ENCODE peak calls at places on chromosome 1, in eight cellular contexts. One of them, this sample, is unnamed.

GRCh38 chr1:169513208-169513607 is 27.5 kb upstream of the SLC19A2 start:
- DNase-seq in bronchial epithelial cell: peak
- DNase-seq in stomach: no peak
- DNase-seq in CD8-positive, alpha-beta T cell: no peak
- DNase-seq in brain microvascular endothelial cell: no peak
- DNase-seq in CD14-positive monocyte: no peak
- DNase-seq in endothelial cell: no peak
- DNase-seq in pancreas: no peak
- DNase-seq in this sample: no peak

GRCh38 chr1:67570473-67571143 is 114.4 kb upstream of the GADD45A start:
- DNase-seq in stomach: no peak
- DNase-seq in bronchial epithelial cell: peak
- DNase-seq in pancreas: peak
- DNase-seq in brain microvascular endothelial cell: peak
- DNase-seq in CD8-positive, alpha-beta T cell: no peak
- DNase-seq in CD14-positive monocyte: no peak
- DNase-seq in endothelial cell: no peak
- DNase-seq in this sample: peak

GRCh38 chr1:153260980-153261792 is 1.7 kb downstream of the LORICRIN start:
- DNase-seq in endothelial cell: peak
- DNase-seq in CD8-positive, alpha-beta T cell: peak
- DNase-seq in brain microvascular endothelial cell: peak
- DNase-seq in pancreas: peak
- DNase-seq in CD14-positive monocyte: no peak
- DNase-seq in bronchial epithelial cell: no peak
- DNase-seq in stomach: no peak
- DNase-seq in this sample: no peak

GRCh38 chr1:185654199-185654951 is 79.8 kb upstream of the HMCN1 start:
- DNase-seq in CD14-positive monocyte: no peak
- DNase-seq in pancreas: no peak
- DNase-seq in endothelial cell: no peak
- DNase-seq in CD8-positive, alpha-beta T cell: no peak
- DNase-seq in brain microvascular endothelial cell: peak
- DNase-seq in bronchial epithelial cell: peak
- DNase-seq in stomach: no peak
- DNase-seq in this sample: no peak

GRCh38 chr1:27528701-27529637 is 39.0 kb upstream of the WASF2 start:
- DNase-seq in endothelial cell: no peak
- DNase-seq in brain microvascular endothelial cell: no peak
- DNase-seq in CD14-positive monocyte: no peak
- DNase-seq in pancreas: peak
- DNase-seq in stomach: no peak
- DNase-seq in bronchial epithelial cell: peak
- DNase-seq in CD8-positive, alpha-beta T cell: no peak
- DNase-seq in this sample: no peak

GRCh38 chr1:89198081-89198480 is 661 bp downstream of the GBP4 start:
- DNase-seq in CD8-positive, alpha-beta T cell: no peak
- DNase-seq in endothelial cell: no peak
- DNase-seq in CD14-positive monocyte: no peak
- DNase-seq in pancreas: no peak
- DNase-seq in brain microvascular endothelial cell: no peak
- DNase-seq in bronchial epithelial cell: no peak
- DNase-seq in stomach: no peak
- DNase-seq in this sample: no peak

GRCh38 chr1:5994713-5995621 is 2.7 kb upstream of the NPHP4 start:
- DNase-seq in CD8-positive, alpha-beta T cell: peak
- DNase-seq in CD14-positive monocyte: peak
- DNase-seq in stomach: no peak
- DNase-seq in endothelial cell: no peak
- DNase-seq in brain microvascular endothelial cell: no peak
- DNase-seq in pancreas: no peak
- DNase-seq in bronchial epithelial cell: no peak
- DNase-seq in this sample: peak

GRCh38 chr1:223482766-223483165 is 89.6 kb downstream of the CCDC185 start:
- DNase-seq in endothelial cell: no peak
- DNase-seq in stomach: no peak
- DNase-seq in brain microvascular endothelial cell: no peak
- DNase-seq in bronchial epithelial cell: peak
- DNase-seq in pancreas: no peak
- DNase-seq in CD14-positive monocyte: no peak
- DNase-seq in CD8-positive, alpha-beta T cell: no peak
- DNase-seq in this sample: no peak

GRCh38 chr1:221294244-221294643 is 415.0 kb downstream of the HLX start:
- DNase-seq in CD14-positive monocyte: no peak
- DNase-seq in stomach: no peak
- DNase-seq in CD8-positive, alpha-beta T cell: no peak
- DNase-seq in endothelial cell: no peak
- DNase-seq in bronchial epithelial cell: peak
- DNase-seq in brain microvascular endothelial cell: no peak
- DNase-seq in pancreas: no peak
- DNase-seq in this sample: no peak

GRCh38 chr1:48611841-48612240 is 139.8 kb upstream of the SPATA6 start:
- DNase-seq in pancreas: no peak
- DNase-seq in stomach: no peak
- DNase-seq in CD8-positive, alpha-beta T cell: no peak
- DNase-seq in bronchial epithelial cell: no peak
- DNase-seq in brain microvascular endothelial cell: no peak
- DNase-seq in CD14-positive monocyte: no peak
- DNase-seq in endothelial cell: no peak
- DNase-seq in this sample: no peak

GRCh38 chr1:35298464-35298863 is 30.0 kb downstream of the ZMYM4 start:
- DNase-seq in bronchial epithelial cell: peak
- DNase-seq in CD14-positive monocyte: no peak
- DNase-seq in pancreas: peak
- DNase-seq in CD8-positive, alpha-beta T cell: peak
- DNase-seq in brain microvascular endothelial cell: peak
- DNase-seq in endothelial cell: peak
- DNase-seq in stomach: peak
- DNase-seq in this sample: no peak

GRCh38 chr1:117093870-117094621 is 27.5 kb downstream of the TRIM45 start:
- DNase-seq in endothelial cell: peak
- DNase-seq in CD8-positive, alpha-beta T cell: peak
- DNase-seq in stomach: no peak
- DNase-seq in pancreas: no peak
- DNase-seq in CD14-positive monocyte: no peak
- DNase-seq in bronchial epithelial cell: peak
- DNase-seq in brain microvascular endothelial cell: peak
- DNase-seq in this sample: no peak

GRCh38 chr1:36133484-36133883 is 8.5 kb upstream of the COL8A2 start:
- DNase-seq in pancreas: peak
- DNase-seq in CD14-positive monocyte: peak
- DNase-seq in bronchial epithelial cell: peak
- DNase-seq in brain microvascular endothelial cell: peak
- DNase-seq in stomach: peak
- DNase-seq in endothelial cell: no peak
- DNase-seq in CD8-positive, alpha-beta T cell: no peak
- DNase-seq in this sample: peak

GRCh38 chr1:205523891-205524793 is 19.7 kb downstream of the CDK18 start:
- DNase-seq in pancreas: peak
- DNase-seq in CD14-positive monocyte: peak
- DNase-seq in CD8-positive, alpha-beta T cell: peak
- DNase-seq in stomach: peak
- DNase-seq in bronchial epithelial cell: peak
- DNase-seq in brain microvascular endothelial cell: peak
- DNase-seq in endothelial cell: peak
- DNase-seq in this sample: no peak

GRCh38 chr1:93848352-93848883 is 30.6 kb downstream of the DNTTIP2 start:
- DNase-seq in brain microvascular endothelial cell: no peak
- DNase-seq in stomach: no peak
- DNase-seq in CD14-positive monocyte: no peak
- DNase-seq in endothelial cell: no peak
- DNase-seq in pancreas: no peak
- DNase-seq in bronchial epithelial cell: no peak
- DNase-seq in CD8-positive, alpha-beta T cell: no peak
- DNase-seq in this sample: no peak

GRCh38 chr1:173868266-173869107 is at the start of gene ZBTB37:
- DNase-seq in stomach: peak
- DNase-seq in endothelial cell: peak
- DNase-seq in brain microvascular endothelial cell: peak
- DNase-seq in CD8-positive, alpha-beta T cell: peak
- DNase-seq in bronchial epithelial cell: peak
- DNase-seq in pancreas: peak
- DNase-seq in CD14-positive monocyte: no peak
- DNase-seq in this sample: peak

GRCh38 chr1:235702412-235702811 is 52.8 kb upstream of the GNG4 start:
- DNase-seq in CD8-positive, alpha-beta T cell: no peak
- DNase-seq in bronchial epithelial cell: no peak
- DNase-seq in brain microvascular endothelial cell: no peak
- DNase-seq in endothelial cell: no peak
- DNase-seq in pancreas: no peak
- DNase-seq in CD14-positive monocyte: no peak
- DNase-seq in stomach: no peak
- DNase-seq in this sample: no peak

GRCh38 chr1:154883919-154884867 is 14.1 kb upstream of the KCNN3 start:
- DNase-seq in brain microvascular endothelial cell: no peak
- DNase-seq in stomach: peak
- DNase-seq in CD8-positive, alpha-beta T cell: no peak
- DNase-seq in CD14-positive monocyte: no peak
- DNase-seq in endothelial cell: no peak
- DNase-seq in pancreas: no peak
- DNase-seq in bronchial epithelial cell: no peak
- DNase-seq in this sample: no peak

GRCh38 chr1:151934048-151934493 is 24.8 kb upstream of the THEM4 start:
- DNase-seq in endothelial cell: peak
- DNase-seq in pancreas: no peak
- DNase-seq in stomach: peak
- DNase-seq in CD8-positive, alpha-beta T cell: peak
- DNase-seq in bronchial epithelial cell: peak
- DNase-seq in CD14-positive monocyte: no peak
- DNase-seq in brain microvascular endothelial cell: peak
- DNase-seq in this sample: no peak

GRCh38 chr1:208461680-208462079 is 217.5 kb upstream of the PLXNA2 start:
- DNase-seq in stomach: no peak
- DNase-seq in endothelial cell: no peak
- DNase-seq in CD14-positive monocyte: no peak
- DNase-seq in bronchial epithelial cell: peak
- DNase-seq in brain microvascular endothelial cell: no peak
- DNase-seq in pancreas: no peak
- DNase-seq in CD8-positive, alpha-beta T cell: no peak
- DNase-seq in this sample: no peak
- TF ChIP-seq CTCF in stomach: no peak
- TF ChIP-seq CTCF in endothelial cell: peak
- TF ChIP-seq CTCF in CD14-positive monocyte: peak
- TF ChIP-seq CTCF in bronchial epithelial cell: peak
- TF ChIP-seq CTCF in brain microvascular endothelial cell: no peak
- TF ChIP-seq CTCF in pancreas: no peak
- TF ChIP-seq CTCF in CD8-positive, alpha-beta T cell: no peak
- TF ChIP-seq CTCF in this sample: no peak

GRCh38 chr1:199546323-199546722 is 481.2 kb upstream of the NR5A2 start:
- DNase-seq in pancreas: no peak
- DNase-seq in CD14-positive monocyte: no peak
- DNase-seq in endothelial cell: no peak
- DNase-seq in stomach: no peak
- DNase-seq in brain microvascular endothelial cell: peak
- DNase-seq in CD8-positive, alpha-beta T cell: no peak
- DNase-seq in bronchial epithelial cell: peak
- DNase-seq in this sample: no peak

GRCh38 chr1:199550384-199551067 is 477.0 kb upstream of the NR5A2 start:
- DNase-seq in CD14-positive monocyte: no peak
- DNase-seq in bronchial epithelial cell: no peak
- DNase-seq in pancreas: no peak
- DNase-seq in endothelial cell: no peak
- DNase-seq in CD8-positive, alpha-beta T cell: no peak
- DNase-seq in stomach: no peak
- DNase-seq in brain microvascular endothelial cell: peak
- DNase-seq in this sample: no peak

GRCh38 chr1:199549424-199549823 is 478.1 kb upstream of the NR5A2 start:
- DNase-seq in pancreas: no peak
- DNase-seq in CD14-positive monocyte: no peak
- DNase-seq in bronchial epithelial cell: no peak
- DNase-seq in CD8-positive, alpha-beta T cell: no peak
- DNase-seq in brain microvascular endothelial cell: peak
- DNase-seq in endothelial cell: no peak
- DNase-seq in stomach: no peak
- DNase-seq in this sample: no peak

DNA sequence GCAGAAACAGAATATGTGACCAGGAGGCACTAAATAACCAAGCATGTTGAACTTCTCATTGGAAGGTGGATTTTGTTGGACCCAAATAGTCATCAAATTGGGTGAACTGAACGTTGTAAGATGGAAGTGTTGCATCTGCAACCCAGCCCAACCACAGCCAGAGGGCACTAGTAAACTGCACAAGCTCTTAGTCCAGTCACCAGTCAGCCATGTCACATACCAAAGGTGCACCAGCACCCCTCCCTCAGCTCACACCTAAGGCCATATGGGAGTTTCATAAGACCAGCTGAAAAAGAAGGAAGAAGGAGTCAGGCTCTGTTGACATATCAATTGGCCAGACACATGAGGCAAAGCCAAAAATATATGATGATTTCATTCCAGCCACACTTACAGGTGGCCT is 481.7 kb upstream of the NR5A2 start:
- DNase-seq in brain microvascular endothelial cell: no peak
- DNase-seq in CD8-positive, alpha-beta T cell: no peak
- DNase-seq in CD14-positive monocyte: no peak
- DNase-seq in endothelial cell: no peak
- DNase-seq in stomach: no peak
- DNase-seq in pancreas: no peak
- DNase-seq in bronchial epithelial cell: peak
- DNase-seq in this sample: no peak
- TF ChIP-seq CTCF in brain microvascular endothelial cell: peak
- TF ChIP-seq CTCF in CD8-positive, alpha-beta T cell: no peak
- TF ChIP-seq CTCF in CD14-positive monocyte: no peak
- TF ChIP-seq CTCF in endothelial cell: no peak
- TF ChIP-seq CTCF in stomach: no peak
- TF ChIP-seq CTCF in pancreas: no peak
- TF ChIP-seq CTCF in bronchial epithelial cell: peak
- TF ChIP-seq CTCF in this sample: peak

DNA sequence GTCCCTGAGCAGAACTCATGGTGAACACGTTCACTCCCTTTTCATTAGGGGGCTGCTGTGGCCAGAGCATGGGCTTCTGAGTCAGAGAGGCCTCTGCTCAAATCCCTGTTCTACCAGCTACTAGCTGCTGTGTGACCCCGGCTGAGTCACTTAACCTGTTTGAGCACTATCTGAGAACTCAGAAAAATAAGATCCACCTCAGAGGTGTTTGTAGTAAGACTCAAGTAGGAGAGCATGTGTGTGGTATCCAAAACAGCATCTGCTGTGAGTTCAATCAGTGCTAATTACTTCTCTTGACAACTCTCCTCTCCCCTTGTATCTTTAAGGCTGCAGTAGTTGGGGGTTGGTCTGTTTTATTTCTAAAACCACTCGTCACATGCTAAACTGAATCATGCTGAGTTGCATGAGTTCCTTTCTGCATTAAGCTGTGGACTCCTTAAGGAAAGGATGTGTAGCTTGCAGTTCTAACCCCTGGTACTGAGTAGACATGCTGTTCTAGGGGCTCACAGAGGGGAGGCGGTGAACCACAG is 39.7 kb upstream of the JUN start:
- DNase-seq in endothelial cell: no peak
- DNase-seq in brain microvascular endothelial cell: peak
- DNase-seq in CD14-positive monocyte: peak
- DNase-seq in CD8-positive, alpha-beta T cell: no peak
- DNase-seq in bronchial epithelial cell: peak
- DNase-seq in stomach: peak
- DNase-seq in pancreas: no peak
- DNase-seq in this sample: peak
- TF ChIP-seq CTCF in endothelial cell: no peak
- TF ChIP-seq CTCF in brain microvascular endothelial cell: no peak
- TF ChIP-seq CTCF in CD14-positive monocyte: no peak
- TF ChIP-seq CTCF in CD8-positive, alpha-beta T cell: no peak
- TF ChIP-seq CTCF in bronchial epithelial cell: no peak
- TF ChIP-seq CTCF in stomach: no peak
- TF ChIP-seq CTCF in pancreas: no peak
- TF ChIP-seq CTCF in this sample: no peak

GRCh38 chr1:21904475-21904724 is 32.7 kb downstream of the HSPG2 start:
- DNase-seq in brain microvascular endothelial cell: no peak
- DNase-seq in endothelial cell: no peak
- DNase-seq in bronchial epithelial cell: peak
- DNase-seq in CD14-positive monocyte: no peak
- DNase-seq in pancreas: no peak
- DNase-seq in CD8-positive, alpha-beta T cell: no peak
- DNase-seq in stomach: no peak
- DNase-seq in this sample: peak
- TF ChIP-seq CTCF in brain microvascular endothelial cell: no peak
- TF ChIP-seq CTCF in endothelial cell: no peak
- TF ChIP-seq CTCF in bronchial epithelial cell: no peak
- TF ChIP-seq CTCF in CD14-positive monocyte: no peak
- TF ChIP-seq CTCF in pancreas: no peak
- TF ChIP-seq CTCF in CD8-positive, alpha-beta T cell: no peak
- TF ChIP-seq CTCF in stomach: no peak
- TF ChIP-seq CTCF in this sample: no peak

This sample was measured in RWPE2.